ENCODE peak calls at places on chromosomes 16 and 17, in nine cellular contexts. L, G, Z, P, K, A, N, S and O are unnamed samples.

GRCh38 chr17:68248886-68249872 is 1.3 kb downstream of the AMZ2 start:
- DNase-seq in L (no peak), G (no peak), Z (peak), P (no peak), K (no peak), A (no peak), N (no peak), S (no peak), O (no peak)

GRCh38 chr17:28570716-28571254 is 539 bp downstream of the PIGS start:
- DNase-seq in L (peak), G (no peak), Z (peak), P (no peak), K (no peak), A (no peak), N (peak), S (no peak), O (no peak)

GRCh38 chr17:73384926-73385325 is 73.1 kb upstream of the CDC42EP4 start:
- DNase-seq in L (no peak), G (no peak), Z (no peak), P (no peak), K (no peak), A (no peak), N (no peak), S (no peak), O (no peak)

GRCh38 chr17:58097384-58098088 is 14.3 kb downstream of the DYNLL2 start:
- DNase-seq in L (no peak), G (no peak), Z (no peak), P (no peak), K (no peak), A (no peak), N (no peak), S (no peak), O (no peak)

GRCh38 chr17:61467416-61468262 is 15.4 kb downstream of the TBX4 start:
- DNase-seq in L (peak), G (no peak), Z (no peak), P (peak), K (peak), A (no peak), N (peak), S (peak), O (peak)

GRCh38 chr16:11404608-11405007 is 59.3 kb downstream of the RMI2 start:
- DNase-seq in L (no peak), G (no peak), Z (no peak), P (no peak), K (no peak), A (no peak), N (no peak), S (no peak), O (no peak)

GRCh38 chr17:13306310-13306962 is 288.6 kb upstream of the ELAC2 start:
- DNase-seq in L (peak), G (no peak), Z (no peak), P (no peak), K (peak), A (no peak), N (peak), S (no peak), O (peak)

GRCh38 chr17:2262146-2262587 is 41.4 kb downstream of the SMG6 start:
- DNase-seq in L (no peak), G (no peak), Z (no peak), P (no peak), K (peak), A (no peak), N (peak), S (no peak), O (peak)

GRCh38 chr16:69131167-69131748 is 1.1 kb downstream of the CHTF8 start:
- DNase-seq in L (peak), G (no peak), Z (no peak), P (no peak), K (no peak), A (no peak), N (no peak), S (no peak), O (no peak)

GRCh38 chr17:28953444-28954118 is 2.3 kb upstream of the PHF12 start:
- DNase-seq in L (peak), G (peak), Z (peak), P (no peak), K (peak), A (peak), N (peak), S (peak), O (peak)

GRCh38 chr17:42809250-42809649 is 10.6 kb downstream of the CNTD1 start:
- DNase-seq in L (no peak), G (peak), Z (no peak), P (no peak), K (peak), A (no peak), N (peak), S (no peak), O (peak)

GRCh38 chr17:77312786-77313599 is 172.2 kb downstream of the SEC14L1 start:
- DNase-seq in L (peak), G (peak), Z (no peak), P (peak), K (peak), A (peak), N (no peak), S (peak), O (peak)

GRCh38 chr17:63600569-63601438 is at the start of gene TACO1:
- DNase-seq in L (peak), G (peak), Z (peak), P (peak), K (peak), A (peak), N (peak), S (peak), O (peak)

GRCh38 chr17:61806941-61807340 is 56.4 kb downstream of the BRIP1 start:
- DNase-seq in L (no peak), G (no peak), Z (no peak), P (no peak), K (peak), A (no peak), N (no peak), S (no peak), O (peak)

GRCh38 chr17:47978324-47978723 is 7.4 kb downstream of the CDK5RAP3 start:
- DNase-seq in L (peak), G (peak), Z (peak), P (no peak), K (peak), A (no peak), N (peak), S (peak), O (peak)

GRCh38 chr16:1757714-1758461 is 13.5 kb downstream of the NME3 start:
- DNase-seq in L (no peak), G (no peak), Z (no peak), P (no peak), K (no peak), A (peak), N (no peak), S (no peak), O (no peak)

GRCh38 chr16:67773099-67773498 is 33.3 kb downstream of the RANBP10 start:
- DNase-seq in L (peak), G (peak), Z (no peak), P (no peak), K (no peak), A (no peak), N (no peak), S (no peak), O (peak)

GRCh38 chr17:27778193-27778592 is 22.1 kb downstream of the NOS2 start:
- DNase-seq in L (no peak), G (no peak), Z (no peak), P (no peak), K (peak), A (no peak), N (peak), S (no peak), O (no peak)

GRCh38 chr17:53058031-53058430 is 764.7 kb upstream of the KIF2B start:
- DNase-seq in L (no peak), G (no peak), Z (no peak), P (no peak), K (no peak), A (no peak), N (peak), S (no peak), O (no peak)

GRCh38 chr17:18263885-18264682 is 3.6 kb downstream of the MIEF2 start:
- DNase-seq in L (no peak), G (no peak), Z (no peak), P (no peak), K (no peak), A (peak), N (no peak), S (no peak), O (no peak)

GRCh38 chr17:64694207-64694606 is 32.1 kb upstream of the SMURF2 start:
- DNase-seq in L (peak), G (peak), Z (no peak), P (peak), K (peak), A (no peak), N (peak), S (peak), O (peak)

GRCh38 chr17:79255926-79256325 is 181.3 kb downstream of the ENGASE start:
- DNase-seq in L (no peak), G (no peak), Z (no peak), P (no peak), K (no peak), A (no peak), N (no peak), S (no peak), O (no peak)

GRCh38 chr17:79255471-79255870 is 180.8 kb downstream of the ENGASE start:
- DNase-seq in L (no peak), G (no peak), Z (no peak), P (no peak), K (no peak), A (no peak), N (no peak), S (no peak), O (no peak)

GRCh38 chr17:79258042-79258441 is 183.4 kb downstream of the ENGASE start:
- DNase-seq in L (no peak), G (no peak), Z (no peak), P (no peak), K (no peak), A (no peak), N (no peak), S (no peak), O (no peak)

GRCh38 chr17:79252886-79253285 is 178.3 kb downstream of the ENGASE start:
- DNase-seq in L (no peak), G (no peak), Z (no peak), P (no peak), K (no peak), A (no peak), N (no peak), S (no peak), O (no peak)

DNA sequence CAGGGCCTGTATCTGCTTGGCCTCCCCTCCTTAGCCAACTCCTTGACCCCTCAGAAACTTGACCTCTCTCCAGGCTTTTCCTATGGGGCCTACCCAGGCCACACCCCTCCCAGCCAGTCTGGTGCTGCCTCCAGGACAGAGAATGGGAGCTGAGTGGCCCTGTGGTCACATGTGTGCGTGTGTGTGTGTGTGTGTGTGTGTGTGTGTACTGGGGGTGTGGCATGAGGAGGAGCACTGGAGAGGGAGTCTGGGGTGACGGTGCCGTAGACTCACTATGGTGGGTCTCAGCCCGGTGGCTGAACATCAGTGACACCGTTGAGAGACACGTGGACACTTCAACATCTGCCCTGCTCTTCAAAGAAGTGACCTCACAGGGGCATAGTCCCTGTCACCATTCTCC is 180.4 kb downstream of the ENGASE start:
- DNase-seq in L (no peak), G (no peak), Z (no peak), P (no peak), K (no peak), A (no peak), N (no peak), S (no peak), O (no peak)
- H3K4me3 ChIP-seq in L (no peak), G (no peak), Z (no peak), P (no peak), K (no peak), A (no peak), N (no peak), S (no peak), O (no peak)

DNA sequence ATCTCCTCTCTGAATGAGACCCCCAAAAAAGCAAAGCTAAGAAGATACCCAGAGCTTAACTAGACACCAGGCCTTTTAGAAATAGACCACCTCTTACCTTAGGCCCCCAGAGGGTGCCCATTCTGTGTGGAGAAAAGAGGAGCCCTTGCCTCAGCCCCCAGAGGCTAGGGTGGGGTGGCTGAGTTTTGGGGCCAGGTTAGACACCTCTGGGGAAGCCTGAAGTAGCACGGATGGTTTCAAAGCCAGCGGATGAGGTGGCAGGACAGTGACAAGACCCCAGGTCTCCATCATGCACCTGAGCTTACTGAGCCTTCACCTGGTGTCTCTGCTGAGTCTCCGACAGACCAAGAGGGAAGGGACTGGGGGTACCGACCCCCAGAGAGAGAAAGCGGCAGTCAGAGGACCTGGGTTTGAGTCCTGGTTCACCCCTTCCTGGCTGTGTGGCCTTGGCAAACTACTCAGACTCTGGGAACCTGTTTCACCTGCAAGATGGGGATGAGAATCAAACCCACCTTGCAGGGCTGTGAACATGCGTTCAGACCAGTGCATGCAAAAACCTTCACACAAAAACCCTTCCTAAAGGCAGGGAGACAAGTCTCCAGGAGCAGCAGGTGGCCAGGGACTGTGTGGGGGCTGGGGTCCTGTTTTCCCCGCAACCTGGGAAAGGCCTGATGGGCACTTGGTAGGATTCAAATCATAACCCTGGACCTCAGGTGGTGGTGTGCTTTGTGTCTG is 7.7 kb downstream of the SCGB1C2 start:
- DNase-seq in L (no peak), G (peak), Z (no peak), P (peak), K (no peak), A (peak), N (no peak), S (peak), O (no peak)
- H3K4me3 ChIP-seq in L (no peak), G (no peak), Z (no peak), P (no peak), K (no peak), A (no peak), N (no peak), S (no peak), O (no peak)

GRCh38 chr17:39231587-39232551 is 6.1 kb upstream of the STAC2 start:
- DNase-seq in L (peak), G (no peak), Z (peak), P (no peak), K (peak), A (peak), N (peak), S (peak), O (no peak)
- H3K4me3 ChIP-seq in L (no peak), G (no peak), Z (no peak), P (no peak), K (no peak), A (no peak), N (no peak), S (no peak), O (no peak)

GRCh38 chr17:5584383-5584951 is at the start of gene NLRP1:
- DNase-seq in L (peak), G (peak), Z (peak), P (peak), K (peak), A (no peak), N (peak), S (peak), O (peak)
- H3K4me3 ChIP-seq in L (no peak), G (peak), Z (peak), P (peak), K (peak), A (no peak), N (peak), S (peak), O (peak)

DNA sequence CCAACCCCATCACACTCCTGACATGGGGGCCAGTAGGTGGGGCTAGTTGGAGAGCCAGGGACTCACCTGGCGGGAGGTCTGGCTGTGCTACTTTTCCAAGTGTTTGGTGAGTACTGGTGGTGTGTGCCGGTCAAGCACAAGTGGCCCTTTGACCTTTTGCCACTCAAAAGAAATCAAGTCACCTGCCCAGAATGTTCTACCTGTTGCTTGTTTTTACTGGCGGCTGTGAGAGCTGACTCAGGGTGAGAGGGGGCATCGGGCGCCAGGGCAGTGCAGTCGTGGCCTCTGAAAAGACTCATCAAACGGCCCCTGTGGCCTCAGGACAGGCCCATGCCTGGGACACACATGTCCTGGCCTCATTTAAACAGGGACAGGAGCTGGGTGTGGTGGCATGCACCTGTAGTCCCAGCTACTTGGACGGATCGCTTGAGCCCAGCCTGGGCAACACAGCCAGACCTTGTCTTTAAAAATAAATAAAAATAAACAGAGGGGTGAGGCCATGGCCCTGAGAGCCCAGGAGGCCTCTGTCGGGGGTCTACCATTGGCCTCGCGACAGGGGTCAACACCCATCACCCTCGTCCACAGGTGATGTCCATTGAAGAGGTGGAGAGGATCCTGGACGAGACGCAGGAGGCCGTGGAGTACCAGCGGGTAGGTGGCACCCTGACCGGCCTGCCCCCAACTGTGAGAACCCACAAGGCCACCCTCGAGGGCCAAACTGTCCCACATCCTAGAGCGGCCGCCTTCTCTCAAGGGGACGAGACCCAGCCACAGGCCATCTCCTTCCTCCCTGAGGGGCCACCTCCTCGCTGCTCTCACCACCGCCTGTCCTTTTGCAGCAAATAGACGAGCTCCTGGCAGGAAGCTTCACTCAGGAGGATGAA is 5.0 kb downstream of the CHMP6 start:
- DNase-seq in L (no peak), G (no peak), Z (no peak), P (no peak), K (no peak), A (no peak), N (no peak), S (no peak), O (no peak)
- H3K4me3 ChIP-seq in L (no peak), G (no peak), Z (no peak), P (no peak), K (no peak), A (no peak), N (no peak), S (no peak), O (no peak)

DNA sequence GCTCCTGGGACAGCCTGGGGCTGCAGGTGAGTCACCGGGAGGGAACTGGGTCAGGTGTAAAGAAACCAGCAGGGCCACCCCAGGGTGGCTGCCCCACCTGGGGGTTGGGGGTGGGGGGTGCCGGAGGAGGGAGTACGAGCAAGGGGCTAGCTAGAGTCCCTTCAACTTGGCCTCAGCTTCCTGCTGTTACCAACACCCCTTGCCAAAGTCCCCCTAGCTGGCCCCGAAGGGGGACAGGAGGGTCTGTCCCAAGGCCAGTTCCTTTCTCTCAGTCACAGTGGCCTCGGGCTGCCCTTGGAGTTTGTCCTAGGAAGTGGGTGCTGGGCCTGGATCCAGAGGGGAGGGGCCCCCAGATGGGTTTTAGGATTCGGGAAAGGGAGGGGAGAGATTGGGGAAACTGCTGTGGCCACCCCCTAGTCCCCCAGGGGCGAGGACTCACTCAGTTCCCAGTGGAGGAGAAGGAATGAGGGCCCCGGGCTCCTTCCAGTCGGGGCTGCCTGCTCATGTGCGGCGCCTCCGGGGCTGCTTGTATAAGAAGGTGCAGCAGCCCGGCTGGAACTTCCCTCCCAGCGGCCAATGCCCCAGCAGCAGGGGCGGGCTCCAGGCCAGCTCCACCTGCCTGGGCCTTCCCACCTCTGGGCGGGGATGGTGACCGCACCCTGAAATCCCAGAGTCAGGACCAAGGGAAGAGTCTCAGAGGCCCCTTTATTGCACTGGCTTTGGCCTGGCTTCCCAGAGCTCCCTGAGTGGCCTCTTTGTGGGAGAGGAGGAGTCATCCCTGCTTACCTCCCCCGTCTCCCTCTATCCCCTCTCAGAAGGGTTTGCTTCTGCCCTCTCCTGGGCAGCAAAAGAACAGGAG is 7.3 kb downstream of the ARHGAP27 start:
- DNase-seq in L (peak), G (no peak), Z (no peak), P (no peak), K (peak), A (peak), N (peak), S (peak), O (peak)
- H3K4me3 ChIP-seq in L (peak), G (no peak), Z (no peak), P (peak), K (no peak), A (peak), N (peak), S (peak), O (no peak)

DNA sequence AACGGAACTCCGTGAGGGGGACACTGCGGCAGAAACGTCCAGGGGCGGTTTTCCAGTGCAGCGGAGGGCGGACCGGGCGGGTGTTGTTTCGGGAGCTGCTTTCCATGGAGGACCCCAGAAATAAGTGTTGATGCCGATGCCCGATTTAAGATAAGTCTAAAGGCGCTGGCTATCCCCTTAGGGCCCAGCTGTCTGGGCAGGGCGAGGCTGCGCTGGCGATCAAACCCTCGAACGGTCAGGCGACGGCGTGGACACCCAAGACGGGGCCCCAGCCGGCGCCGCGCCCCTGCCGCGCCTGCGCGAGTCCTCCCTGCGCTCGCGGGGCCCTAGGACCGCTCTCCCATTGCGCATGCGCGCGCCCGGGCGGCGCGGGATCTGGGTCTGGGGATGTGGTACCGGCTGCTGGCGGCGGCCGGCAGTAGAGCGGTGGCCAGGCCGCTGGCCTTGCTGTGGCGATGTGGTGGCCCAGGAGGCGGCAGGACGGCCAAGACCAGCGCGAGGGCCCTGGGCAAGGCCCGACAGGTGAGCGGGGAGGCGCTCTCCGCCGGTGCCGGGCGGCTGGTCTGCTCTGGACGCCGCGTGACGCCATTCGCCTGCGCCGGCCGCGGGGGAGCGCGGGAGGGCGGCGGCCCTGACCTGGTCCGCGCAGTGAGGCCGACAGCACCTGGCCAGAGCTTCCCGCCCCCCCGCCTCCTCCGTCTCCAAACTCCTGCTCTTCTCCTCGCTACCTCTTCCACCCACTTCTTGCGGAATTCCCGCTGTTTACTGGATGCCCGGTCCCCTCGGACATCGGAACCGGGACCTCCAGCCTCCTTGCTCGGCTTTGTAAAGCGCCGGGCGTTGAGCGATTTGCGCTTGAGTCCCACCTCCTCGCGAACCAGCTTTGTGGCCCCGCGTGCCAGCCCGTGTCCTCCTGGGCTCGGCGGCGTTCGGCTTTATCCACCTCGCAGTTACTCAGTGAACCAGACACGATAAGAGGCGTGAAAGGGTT is 24.0 kb downstream of the DEF8 start:
- DNase-seq in L (peak), G (peak), Z (peak), P (peak), K (peak), A (peak), N (peak), S (peak), O (peak)
- H3K4me3 ChIP-seq in L (peak), G (peak), Z (peak), P (peak), K (peak), A (peak), N (peak), S (peak), O (peak)